ENCODE peak calls at places on chromosomes 4 and X, in eight cellular contexts. One of them, this sample, is unnamed.

GRCh38 chrX:40108084-40108958 is 10.6 kb upstream of the BCOR start:
- DNase-seq in activated CD8-positive, alpha-beta memory T cell treated with anti-CD3 and anti-CD28 coated beads for 24 hours: no peak
- DNase-seq in Caco-2: peak; percentile 80
- DNase-seq in SW 1271: no peak
- DNase-seq in kidney tubule cell: peak; percentile 81
- DNase-seq in uterus: peak; percentile 62
- DNase-seq in left cardiac atrium: peak; percentile 56
- DNase-seq in GM03348: no peak
- DNase-seq in this sample: no peak

GRCh38 chr4:65599335-65599734 is 71.0 kb downstream of the EPHA5 start:
- DNase-seq in GM03348: no peak
- DNase-seq in left cardiac atrium: no peak
- DNase-seq in SW 1271: no peak
- DNase-seq in kidney tubule cell: no peak
- DNase-seq in uterus: no peak
- DNase-seq in activated CD8-positive, alpha-beta memory T cell treated with anti-CD3 and anti-CD28 coated beads for 24 hours: no peak
- DNase-seq in Caco-2: no peak
- DNase-seq in this sample: no peak

GRCh38 chrX:149962859-149963757 is 24.8 kb upstream of the EOLA2 start:
- DNase-seq in GM03348: peak; percentile 56
- DNase-seq in uterus: no peak
- DNase-seq in SW 1271: peak; percentile 57
- DNase-seq in kidney tubule cell: peak; percentile 69
- DNase-seq in activated CD8-positive, alpha-beta memory T cell treated with anti-CD3 and anti-CD28 coated beads for 24 hours: no peak
- DNase-seq in left cardiac atrium: peak; percentile 53
- DNase-seq in Caco-2: peak; percentile 43
- DNase-seq in this sample: peak; percentile 21

GRCh38 chrX:132490086-132490419 is 1.2 kb upstream of the MBNL3 start:
- DNase-seq in SW 1271: no peak
- DNase-seq in GM03348: no peak
- DNase-seq in Caco-2: no peak
- DNase-seq in activated CD8-positive, alpha-beta memory T cell treated with anti-CD3 and anti-CD28 coated beads for 24 hours: no peak
- DNase-seq in left cardiac atrium: no peak
- DNase-seq in kidney tubule cell: no peak
- DNase-seq in uterus: no peak
- DNase-seq in this sample: no peak

GRCh38 chr4:71828450-71828849 is 44.6 kb upstream of the GC start:
- DNase-seq in left cardiac atrium: no peak
- DNase-seq in uterus: no peak
- DNase-seq in activated CD8-positive, alpha-beta memory T cell treated with anti-CD3 and anti-CD28 coated beads for 24 hours: no peak
- DNase-seq in Caco-2: no peak
- DNase-seq in SW 1271: no peak
- DNase-seq in GM03348: no peak
- DNase-seq in kidney tubule cell: no peak
- DNase-seq in this sample: no peak

GRCh38 chrX:2710041-2710471 is 19.0 kb downstream of the CD99 start:
- DNase-seq in left cardiac atrium: no peak
- DNase-seq in uterus: no peak
- DNase-seq in Caco-2: no peak
- DNase-seq in kidney tubule cell: peak; percentile 75
- DNase-seq in SW 1271: no peak
- DNase-seq in activated CD8-positive, alpha-beta memory T cell treated with anti-CD3 and anti-CD28 coated beads for 24 hours: peak; percentile 72
- DNase-seq in GM03348: peak; percentile 70
- DNase-seq in this sample: no peak

GRCh38 chrX:138775501-138775900 is 64.0 kb upstream of the FGF13 start:
- DNase-seq in kidney tubule cell: peak; percentile 47
- DNase-seq in SW 1271: peak; percentile 8
- DNase-seq in uterus: no peak
- DNase-seq in Caco-2: peak; percentile 1
- DNase-seq in activated CD8-positive, alpha-beta memory T cell treated with anti-CD3 and anti-CD28 coated beads for 24 hours: no peak
- DNase-seq in left cardiac atrium: no peak
- DNase-seq in GM03348: peak; percentile 33
- DNase-seq in this sample: peak; percentile 31

GRCh38 chrX:68693481-68694410 is 46.3 kb downstream of the STARD8 start:
- DNase-seq in left cardiac atrium: peak; percentile 90
- DNase-seq in kidney tubule cell: peak; percentile 77
- DNase-seq in SW 1271: no peak
- DNase-seq in GM03348: peak; percentile 88
- DNase-seq in uterus: peak; percentile 79
- DNase-seq in activated CD8-positive, alpha-beta memory T cell treated with anti-CD3 and anti-CD28 coated beads for 24 hours: no peak
- DNase-seq in Caco-2: no peak
- DNase-seq in this sample: peak; percentile 56

GRCh38 chrX:101237041-101237440 is 17.5 kb downstream of the DRP2 start:
- DNase-seq in Caco-2: no peak
- DNase-seq in kidney tubule cell: no peak
- DNase-seq in activated CD8-positive, alpha-beta memory T cell treated with anti-CD3 and anti-CD28 coated beads for 24 hours: no peak
- DNase-seq in left cardiac atrium: no peak
- DNase-seq in uterus: no peak
- DNase-seq in SW 1271: no peak
- DNase-seq in GM03348: no peak
- DNase-seq in this sample: no peak

GRCh38 chrX:9866633-9867032 is 80.4 kb downstream of the SHROOM2 start:
- DNase-seq in uterus: peak; percentile 38
- DNase-seq in left cardiac atrium: peak; percentile 56
- DNase-seq in SW 1271: no peak
- DNase-seq in activated CD8-positive, alpha-beta memory T cell treated with anti-CD3 and anti-CD28 coated beads for 24 hours: no peak
- DNase-seq in Caco-2: no peak
- DNase-seq in GM03348: no peak
- DNase-seq in kidney tubule cell: no peak
- DNase-seq in this sample: no peak

GRCh38 chr4:129641179-129641578 is 545.2 kb downstream of the C4orf33 start:
- DNase-seq in kidney tubule cell: peak; percentile 55
- DNase-seq in GM03348: peak; percentile 37
- DNase-seq in activated CD8-positive, alpha-beta memory T cell treated with anti-CD3 and anti-CD28 coated beads for 24 hours: peak; percentile 62
- DNase-seq in uterus: no peak
- DNase-seq in Caco-2: peak; percentile 65
- DNase-seq in SW 1271: peak; percentile 8
- DNase-seq in left cardiac atrium: peak; percentile 30
- DNase-seq in this sample: peak; percentile 19

GRCh38 chrX:20623448-20623847 is 356.7 kb upstream of the RPS6KA3 start:
- DNase-seq in kidney tubule cell: peak; percentile 94
- DNase-seq in left cardiac atrium: no peak
- DNase-seq in GM03348: peak; percentile 5
- DNase-seq in activated CD8-positive, alpha-beta memory T cell treated with anti-CD3 and anti-CD28 coated beads for 24 hours: no peak
- DNase-seq in uterus: no peak
- DNase-seq in Caco-2: no peak
- DNase-seq in SW 1271: no peak
- DNase-seq in this sample: no peak

GRCh38 chr4:7630559-7631287 is 196.0 kb upstream of the PSAPL1 start:
- DNase-seq in uterus: peak; percentile 71
- DNase-seq in left cardiac atrium: peak; percentile 85
- DNase-seq in Caco-2: no peak
- DNase-seq in activated CD8-positive, alpha-beta memory T cell treated with anti-CD3 and anti-CD28 coated beads for 24 hours: no peak
- DNase-seq in GM03348: peak; percentile 91
- DNase-seq in kidney tubule cell: peak; percentile 38
- DNase-seq in SW 1271: no peak
- DNase-seq in this sample: no peak

GRCh38 chr4:14178421-14178820 is 550.9 kb upstream of the BOD1L1 start:
- DNase-seq in activated CD8-positive, alpha-beta memory T cell treated with anti-CD3 and anti-CD28 coated beads for 24 hours: no peak
- DNase-seq in GM03348: peak; percentile 19
- DNase-seq in SW 1271: peak; percentile 60
- DNase-seq in uterus: no peak
- DNase-seq in left cardiac atrium: no peak
- DNase-seq in kidney tubule cell: peak; percentile 83
- DNase-seq in Caco-2: no peak
- DNase-seq in this sample: no peak

GRCh38 chrX:115894087-115894486 is 276.5 kb upstream of the AGTR2 start:
- DNase-seq in uterus: no peak
- DNase-seq in SW 1271: no peak
- DNase-seq in kidney tubule cell: peak; percentile 64
- DNase-seq in GM03348: no peak
- DNase-seq in left cardiac atrium: no peak
- DNase-seq in activated CD8-positive, alpha-beta memory T cell treated with anti-CD3 and anti-CD28 coated beads for 24 hours: peak; percentile 45
- DNase-seq in Caco-2: no peak
- DNase-seq in this sample: no peak

GRCh38 chr4:177010421-177010820 is 217.7 kb upstream of the VEGFC start:
- DNase-seq in kidney tubule cell: no peak
- DNase-seq in activated CD8-positive, alpha-beta memory T cell treated with anti-CD3 and anti-CD28 coated beads for 24 hours: no peak
- DNase-seq in GM03348: peak; percentile 6
- DNase-seq in left cardiac atrium: no peak
- DNase-seq in SW 1271: no peak
- DNase-seq in Caco-2: no peak
- DNase-seq in uterus: no peak
- DNase-seq in this sample: no peak

GRCh38 chrX:119516157-119516702 is 48.0 kb downstream of the SLC25A5 start:
- DNase-seq in uterus: no peak
- DNase-seq in Caco-2: peak; percentile 51
- DNase-seq in GM03348: peak; percentile 73
- DNase-seq in activated CD8-positive, alpha-beta memory T cell treated with anti-CD3 and anti-CD28 coated beads for 24 hours: peak; percentile 68
- DNase-seq in left cardiac atrium: no peak
- DNase-seq in kidney tubule cell: peak; percentile 70
- DNase-seq in SW 1271: peak; percentile 56
- DNase-seq in this sample: peak; percentile 81

GRCh38 chr4:2799971-2800690 is 7.2 kb downstream of the SH3BP2 start:
- DNase-seq in SW 1271: no peak
- DNase-seq in GM03348: no peak
- DNase-seq in left cardiac atrium: peak; percentile 46
- DNase-seq in activated CD8-positive, alpha-beta memory T cell treated with anti-CD3 and anti-CD28 coated beads for 24 hours: no peak
- DNase-seq in uterus: no peak
- DNase-seq in Caco-2: no peak
- DNase-seq in kidney tubule cell: no peak
- DNase-seq in this sample: no peak

GRCh38 chr4:6855692-6856297 is 53.8 kb upstream of the TBC1D14 start:
- DNase-seq in left cardiac atrium: no peak
- DNase-seq in activated CD8-positive, alpha-beta memory T cell treated with anti-CD3 and anti-CD28 coated beads for 24 hours: no peak
- DNase-seq in Caco-2: no peak
- DNase-seq in uterus: no peak
- DNase-seq in kidney tubule cell: peak; percentile 61
- DNase-seq in SW 1271: no peak
- DNase-seq in GM03348: no peak
- DNase-seq in this sample: peak; percentile 64

GRCh38 chrX:10726647-10727046 is 106.3 kb upstream of the MID1 start:
- DNase-seq in uterus: no peak
- DNase-seq in kidney tubule cell: peak; percentile 73
- DNase-seq in GM03348: peak; percentile 74
- DNase-seq in left cardiac atrium: no peak
- DNase-seq in SW 1271: no peak
- DNase-seq in Caco-2: no peak
- DNase-seq in activated CD8-positive, alpha-beta memory T cell treated with anti-CD3 and anti-CD28 coated beads for 24 hours: no peak
- DNase-seq in this sample: no peak

GRCh38 chr4:74267998-74268606 is 40.2 kb upstream of the EPGN start:
- DNase-seq in uterus: no peak
- DNase-seq in kidney tubule cell: peak; percentile 88
- DNase-seq in SW 1271: peak; percentile 7
- DNase-seq in GM03348: peak; percentile 57
- DNase-seq in activated CD8-positive, alpha-beta memory T cell treated with anti-CD3 and anti-CD28 coated beads for 24 hours: no peak
- DNase-seq in Caco-2: no peak
- DNase-seq in left cardiac atrium: no peak
- DNase-seq in this sample: no peak

GRCh38 chrX:71292669-71293379 is 8.7 kb upstream of the ITGB1BP2 start:
- DNase-seq in SW 1271: peak; percentile 15
- DNase-seq in GM03348: peak; percentile 54
- DNase-seq in left cardiac atrium: no peak
- DNase-seq in kidney tubule cell: peak; percentile 35
- DNase-seq in Caco-2: no peak
- DNase-seq in activated CD8-positive, alpha-beta memory T cell treated with anti-CD3 and anti-CD28 coated beads for 24 hours: no peak
- DNase-seq in uterus: no peak
- DNase-seq in this sample: no peak

GRCh38 chr4:150805183-150806025 is 209.7 kb downstream of the LRBA start:
- DNase-seq in Caco-2: peak; percentile 24
- DNase-seq in SW 1271: no peak
- DNase-seq in left cardiac atrium: no peak
- DNase-seq in uterus: no peak
- DNase-seq in activated CD8-positive, alpha-beta memory T cell treated with anti-CD3 and anti-CD28 coated beads for 24 hours: no peak
- DNase-seq in kidney tubule cell: no peak
- DNase-seq in GM03348: no peak
- DNase-seq in this sample: no peak

GRCh38 chrX:131827935-131828334 is 195.2 kb upstream of the STK26 start:
- DNase-seq in GM03348: no peak
- DNase-seq in Caco-2: peak; percentile 20
- DNase-seq in left cardiac atrium: no peak
- DNase-seq in SW 1271: peak; percentile 0
- DNase-seq in kidney tubule cell: no peak
- DNase-seq in uterus: no peak
- DNase-seq in activated CD8-positive, alpha-beta memory T cell treated with anti-CD3 and anti-CD28 coated beads for 24 hours: no peak
- DNase-seq in this sample: no peak

GRCh38 chr4:89800527-89801103 is 36.3 kb downstream of the SNCA start:
- DNase-seq in activated CD8-positive, alpha-beta memory T cell treated with anti-CD3 and anti-CD28 coated beads for 24 hours: no peak
- DNase-seq in GM03348: no peak
- DNase-seq in Caco-2: no peak
- DNase-seq in uterus: no peak
- DNase-seq in left cardiac atrium: no peak
- DNase-seq in kidney tubule cell: no peak
- DNase-seq in SW 1271: no peak
- DNase-seq in this sample: no peak

GRCh38 chr4:76558391-76559235 is 123.6 kb downstream of the SHROOM3 start:
- DNase-seq in activated CD8-positive, alpha-beta memory T cell treated with anti-CD3 and anti-CD28 coated beads for 24 hours: no peak
- DNase-seq in left cardiac atrium: no peak
- DNase-seq in uterus: no peak
- DNase-seq in GM03348: peak; percentile 16
- DNase-seq in kidney tubule cell: no peak
- DNase-seq in Caco-2: no peak
- DNase-seq in SW 1271: no peak
- DNase-seq in this sample: no peak

GRCh38 chr4:106996490-106996889 is 39.6 kb downstream of the DKK2 start:
- DNase-seq in kidney tubule cell: no peak
- DNase-seq in SW 1271: no peak
- DNase-seq in uterus: no peak
- DNase-seq in left cardiac atrium: no peak
- DNase-seq in Caco-2: no peak
- DNase-seq in activated CD8-positive, alpha-beta memory T cell treated with anti-CD3 and anti-CD28 coated beads for 24 hours: no peak
- DNase-seq in GM03348: no peak
- DNase-seq in this sample: no peak

GRCh38 chr4:184347251-184348239 is 126.8 kb downstream of the IRF2 start:
- DNase-seq in uterus: no peak
- DNase-seq in activated CD8-positive, alpha-beta memory T cell treated with anti-CD3 and anti-CD28 coated beads for 24 hours: no peak
- DNase-seq in Caco-2: peak; percentile 29
- DNase-seq in left cardiac atrium: peak; percentile 56
- DNase-seq in SW 1271: no peak
- DNase-seq in kidney tubule cell: peak; percentile 66
- DNase-seq in GM03348: peak; percentile 27
- DNase-seq in this sample: peak; percentile 82

GRCh38 chr4:40190465-40190864 is 6.4 kb upstream of the RHOH start:
- DNase-seq in activated CD8-positive, alpha-beta memory T cell treated with anti-CD3 and anti-CD28 coated beads for 24 hours: no peak
- DNase-seq in left cardiac atrium: no peak
- DNase-seq in GM03348: no peak
- DNase-seq in uterus: no peak
- DNase-seq in SW 1271: no peak
- DNase-seq in Caco-2: no peak
- DNase-seq in kidney tubule cell: no peak
- DNase-seq in this sample: no peak

This sample was measured in GM13976.